ENCODE peak calls at places on chromosomes 4 and X, in six cellular contexts. One of them, this sample, is unnamed.

GRCh38 chr4:2833671-2834000 is 10.0 kb upstream of the ADD1 start:
- DNase-seq in GF-D8: no peak
- DNase-seq in left cardiac atrium: no peak
- DNase-seq in memory B cell: no peak
- DNase-seq in HFF-Myc: no peak
- DNase-seq in endothelial cell: no peak
- DNase-seq in this sample: no peak

GRCh38 chrX:2252331-2253065 is 248.3 kb downstream of the DHRSX start:
- DNase-seq in GF-D8: no peak
- DNase-seq in left cardiac atrium: no peak
- DNase-seq in memory B cell: no peak
- DNase-seq in HFF-Myc: no peak
- DNase-seq in endothelial cell: no peak
- DNase-seq in this sample: no peak

GRCh38 chrX:121579016-121579760 is 531.8 kb downstream of the GLUD2 start:
- DNase-seq in GF-D8: no peak
- DNase-seq in left cardiac atrium: no peak
- DNase-seq in memory B cell: no peak
- DNase-seq in HFF-Myc: peak
- DNase-seq in endothelial cell: peak
- DNase-seq in this sample: peak

GRCh38 chr4:6340446-6341015 is 70.9 kb downstream of the WFS1 start:
- DNase-seq in GF-D8: no peak
- DNase-seq in left cardiac atrium: no peak
- DNase-seq in memory B cell: no peak
- DNase-seq in HFF-Myc: no peak
- DNase-seq in endothelial cell: no peak
- DNase-seq in this sample: no peak

GRCh38 chrX:18255059-18255458 is 34.4 kb upstream of the BEND2 start:
- DNase-seq in GF-D8: no peak
- DNase-seq in left cardiac atrium: no peak
- DNase-seq in memory B cell: no peak
- DNase-seq in HFF-Myc: no peak
- DNase-seq in endothelial cell: no peak
- DNase-seq in this sample: no peak

GRCh38 chr4:26069218-26069617 is 155.2 kb downstream of the SMIM20 start:
- DNase-seq in GF-D8: peak
- DNase-seq in left cardiac atrium: no peak
- DNase-seq in memory B cell: no peak
- DNase-seq in HFF-Myc: no peak
- DNase-seq in endothelial cell: peak
- DNase-seq in this sample: no peak

GRCh38 chr4:3712112-3712805 is 53.9 kb upstream of the ADRA2C start:
- DNase-seq in GF-D8: no peak
- DNase-seq in left cardiac atrium: no peak
- DNase-seq in memory B cell: no peak
- DNase-seq in HFF-Myc: no peak
- DNase-seq in endothelial cell: no peak
- DNase-seq in this sample: no peak

GRCh38 chrX:150690126-150690525 is 3.1 kb upstream of the MTMR1 start:
- DNase-seq in GF-D8: no peak
- DNase-seq in left cardiac atrium: no peak
- DNase-seq in memory B cell: no peak
- DNase-seq in HFF-Myc: peak
- DNase-seq in endothelial cell: no peak
- DNase-seq in this sample: no peak

GRCh38 chrX:150547511-150548115 is 20.8 kb upstream of the MTM1 start:
- DNase-seq in GF-D8: no peak
- DNase-seq in left cardiac atrium: peak
- DNase-seq in memory B cell: no peak
- DNase-seq in HFF-Myc: no peak
- DNase-seq in endothelial cell: peak
- DNase-seq in this sample: no peak

GRCh38 chr4:111854494-111855087 is 290.7 kb upstream of the FAM241A start:
- DNase-seq in GF-D8: no peak
- DNase-seq in left cardiac atrium: no peak
- DNase-seq in memory B cell: no peak
- DNase-seq in HFF-Myc: no peak
- DNase-seq in endothelial cell: peak
- DNase-seq in this sample: peak

GRCh38 chrX:34877451-34877850 is 65.1 kb upstream of the FAM47B start:
- DNase-seq in GF-D8: no peak
- DNase-seq in left cardiac atrium: no peak
- DNase-seq in memory B cell: no peak
- DNase-seq in HFF-Myc: no peak
- DNase-seq in endothelial cell: no peak
- DNase-seq in this sample: no peak

GRCh38 chr4:24836843-24837242 is 41.5 kb downstream of the SOD3 start:
- DNase-seq in GF-D8: no peak
- DNase-seq in left cardiac atrium: no peak
- DNase-seq in memory B cell: no peak
- DNase-seq in HFF-Myc: no peak
- DNase-seq in endothelial cell: no peak
- DNase-seq in this sample: no peak

GRCh38 chrX:129013574-129013973 is 509.7 kb downstream of the SMARCA1 start:
- DNase-seq in GF-D8: no peak
- DNase-seq in left cardiac atrium: no peak
- DNase-seq in memory B cell: no peak
- DNase-seq in HFF-Myc: no peak
- DNase-seq in endothelial cell: no peak
- DNase-seq in this sample: no peak

GRCh38 chr4:185145572-185145971 is 2.5 kb downstream of the SLC25A4 start:
- DNase-seq in GF-D8: no peak
- DNase-seq in left cardiac atrium: peak
- DNase-seq in memory B cell: no peak
- DNase-seq in HFF-Myc: no peak
- DNase-seq in endothelial cell: no peak
- DNase-seq in this sample: no peak

GRCh38 chr4:68369474-68369805 is 19.6 kb upstream of the YTHDC1 start:
- DNase-seq in GF-D8: no peak
- DNase-seq in left cardiac atrium: no peak
- DNase-seq in memory B cell: no peak
- DNase-seq in HFF-Myc: no peak
- DNase-seq in endothelial cell: no peak
- DNase-seq in this sample: no peak

GRCh38 chr4:39521253-39521908 is 5.9 kb downstream of the UGDH start:
- DNase-seq in GF-D8: no peak
- DNase-seq in left cardiac atrium: no peak
- DNase-seq in memory B cell: no peak
- DNase-seq in HFF-Myc: peak
- DNase-seq in endothelial cell: no peak
- DNase-seq in this sample: no peak

GRCh38 chr4:10761903-10762302 is 77.3 kb upstream of the CLNK start:
- DNase-seq in GF-D8: no peak
- DNase-seq in left cardiac atrium: no peak
- DNase-seq in memory B cell: no peak
- DNase-seq in HFF-Myc: no peak
- DNase-seq in endothelial cell: no peak
- DNase-seq in this sample: no peak

GRCh38 chr4:80492761-80493160 is 157.2 kb downstream of the CFAP299 start:
- DNase-seq in GF-D8: no peak
- DNase-seq in left cardiac atrium: no peak
- DNase-seq in memory B cell: no peak
- DNase-seq in HFF-Myc: no peak
- DNase-seq in endothelial cell: no peak
- DNase-seq in this sample: no peak

GRCh38 chr4:131459430-131460101 is 1689.5 kb upstream of the PCDH10 start:
- DNase-seq in GF-D8: no peak
- DNase-seq in left cardiac atrium: no peak
- DNase-seq in memory B cell: no peak
- DNase-seq in HFF-Myc: no peak
- DNase-seq in endothelial cell: no peak
- DNase-seq in this sample: no peak

GRCh38 chr4:176302283-176303275 is 17.2 kb upstream of the SPCS3 start:
- DNase-seq in GF-D8: no peak
- DNase-seq in left cardiac atrium: no peak
- DNase-seq in memory B cell: no peak
- DNase-seq in HFF-Myc: peak
- DNase-seq in endothelial cell: no peak
- DNase-seq in this sample: peak

GRCh38 chr4:79682801-79683217 is 274.8 kb upstream of the GK2 start:
- DNase-seq in GF-D8: no peak
- DNase-seq in left cardiac atrium: peak
- DNase-seq in memory B cell: no peak
- DNase-seq in HFF-Myc: no peak
- DNase-seq in endothelial cell: no peak
- DNase-seq in this sample: no peak

GRCh38 chr4:171813195-171813955 is at the start of gene GALNTL6:
- DNase-seq in GF-D8: no peak
- DNase-seq in left cardiac atrium: no peak
- DNase-seq in memory B cell: peak
- DNase-seq in HFF-Myc: no peak
- DNase-seq in endothelial cell: peak
- DNase-seq in this sample: no peak

GRCh38 chr4:105613326-105613725 is 60.9 kb downstream of the ARHGEF38 start:
- DNase-seq in GF-D8: no peak
- DNase-seq in left cardiac atrium: no peak
- DNase-seq in memory B cell: no peak
- DNase-seq in HFF-Myc: no peak
- DNase-seq in endothelial cell: no peak
- DNase-seq in this sample: no peak

GRCh38 chr4:6750302-6751221 is 32.0 kb upstream of the KIAA0232 start:
- DNase-seq in GF-D8: no peak
- DNase-seq in left cardiac atrium: no peak
- DNase-seq in memory B cell: no peak
- DNase-seq in HFF-Myc: no peak
- DNase-seq in endothelial cell: no peak
- DNase-seq in this sample: no peak

GRCh38 chr4:64774626-64775025 is 365.4 kb upstream of the TECRL start:
- DNase-seq in GF-D8: no peak
- DNase-seq in left cardiac atrium: no peak
- DNase-seq in memory B cell: no peak
- DNase-seq in HFF-Myc: no peak
- DNase-seq in endothelial cell: no peak
- DNase-seq in this sample: no peak

GRCh38 chrX:44462851-44463250 is 79.8 kb downstream of the FUNDC1 start:
- DNase-seq in GF-D8: no peak
- DNase-seq in left cardiac atrium: no peak
- DNase-seq in memory B cell: no peak
- DNase-seq in HFF-Myc: no peak
- DNase-seq in endothelial cell: no peak
- DNase-seq in this sample: no peak

GRCh38 chr4:126799471-126799870 is 833.3 kb upstream of the INTU start:
- DNase-seq in GF-D8: no peak
- DNase-seq in left cardiac atrium: no peak
- DNase-seq in memory B cell: no peak
- DNase-seq in HFF-Myc: no peak
- DNase-seq in endothelial cell: no peak
- DNase-seq in this sample: no peak

GRCh38 chrX:132968282-132968681 is 9.9 kb upstream of the HS6ST2 start:
- DNase-seq in GF-D8: no peak
- DNase-seq in left cardiac atrium: no peak
- DNase-seq in memory B cell: no peak
- DNase-seq in HFF-Myc: no peak
- DNase-seq in endothelial cell: no peak
- DNase-seq in this sample: no peak

GRCh38 chr4:65502151-65502691 is 168.1 kb downstream of the EPHA5 start:
- DNase-seq in GF-D8: no peak
- DNase-seq in left cardiac atrium: no peak
- DNase-seq in memory B cell: no peak
- DNase-seq in HFF-Myc: no peak
- DNase-seq in endothelial cell: no peak
- DNase-seq in this sample: peak

GRCh38 chr4:6418193-6418755 is 54.1 kb downstream of the PPP2R2C start:
- DNase-seq in GF-D8: no peak
- DNase-seq in left cardiac atrium: no peak
- DNase-seq in memory B cell: no peak
- DNase-seq in HFF-Myc: no peak
- DNase-seq in endothelial cell: no peak
- DNase-seq in this sample: no peak

GRCh38 chrX:150158554-150159332 is 204.4 kb upstream of the MAMLD1 start:
- DNase-seq in GF-D8: no peak
- DNase-seq in left cardiac atrium: no peak
- DNase-seq in memory B cell: no peak
- DNase-seq in HFF-Myc: no peak
- DNase-seq in endothelial cell: no peak
- DNase-seq in this sample: no peak

GRCh38 chr4:15784959-15785634 is 7.0 kb downstream of the CD38 start:
- DNase-seq in GF-D8: no peak
- DNase-seq in left cardiac atrium: no peak
- DNase-seq in memory B cell: peak
- DNase-seq in HFF-Myc: no peak
- DNase-seq in endothelial cell: no peak
- DNase-seq in this sample: no peak

GRCh38 chrX:40104649-40105015 is 6.9 kb upstream of the BCOR start:
- DNase-seq in GF-D8: no peak
- DNase-seq in left cardiac atrium: peak
- DNase-seq in memory B cell: no peak
- DNase-seq in HFF-Myc: no peak
- DNase-seq in endothelial cell: no peak
- DNase-seq in this sample: no peak

GRCh38 chr4:23320881-23321612 is 568.8 kb downstream of the PPARGC1A start:
- DNase-seq in GF-D8: no peak
- DNase-seq in left cardiac atrium: no peak
- DNase-seq in memory B cell: no peak
- DNase-seq in HFF-Myc: no peak
- DNase-seq in endothelial cell: no peak
- DNase-seq in this sample: no peak